ENCODE peak calls at places on chromosomes 6 and 20, in seven cellular contexts. One of them, this sample, is unnamed.

GRCh38 chr20:20211274-20211987 is 156.5 kb upstream of the INSM1 start:
- DNase-seq in anterior cingulate cortex: no peak
- DNase-seq in GDM1: no peak
- DNase-seq in heart right ventricle: no peak
- DNase-seq in substantia nigra: no peak
- DNase-seq in colonic mucosa: peak
- DNase-seq in activated effector memory CD4-positive, alpha-beta T cell treated with anti-CD3 and anti-CD28 coated beads, Interleukin-2, amount 50 U/mL, for 16 hours: no peak
- DNase-seq in this sample: no peak

GRCh38 chr20:13322621-13323020 is 101.5 kb downstream of the ISM1 start:
- DNase-seq in GDM1: no peak
- DNase-seq in colonic mucosa: no peak
- DNase-seq in activated effector memory CD4-positive, alpha-beta T cell treated with anti-CD3 and anti-CD28 coated beads, Interleukin-2, amount 50 U/mL, for 16 hours: no peak
- DNase-seq in heart right ventricle: no peak
- DNase-seq in anterior cingulate cortex: no peak
- DNase-seq in substantia nigra: no peak
- DNase-seq in this sample: no peak

GRCh38 chr20:56353356-56353755 is 5.4 kb upstream of the FAM210B start:
- DNase-seq in colonic mucosa: no peak
- DNase-seq in heart right ventricle: no peak
- DNase-seq in anterior cingulate cortex: no peak
- DNase-seq in substantia nigra: no peak
- DNase-seq in GDM1: no peak
- DNase-seq in activated effector memory CD4-positive, alpha-beta T cell treated with anti-CD3 and anti-CD28 coated beads, Interleukin-2, amount 50 U/mL, for 16 hours: no peak
- DNase-seq in this sample: no peak

GRCh38 chr6:20203561-20204528 is 8.4 kb downstream of the MBOAT1 start:
- DNase-seq in activated effector memory CD4-positive, alpha-beta T cell treated with anti-CD3 and anti-CD28 coated beads, Interleukin-2, amount 50 U/mL, for 16 hours: no peak
- DNase-seq in anterior cingulate cortex: no peak
- DNase-seq in heart right ventricle: no peak
- DNase-seq in colonic mucosa: no peak
- DNase-seq in GDM1: no peak
- DNase-seq in substantia nigra: no peak
- DNase-seq in this sample: no peak

GRCh38 chr6:17884501-17885039 is 102.9 kb downstream of the KIF13A start:
- DNase-seq in substantia nigra: no peak
- DNase-seq in anterior cingulate cortex: peak
- DNase-seq in activated effector memory CD4-positive, alpha-beta T cell treated with anti-CD3 and anti-CD28 coated beads, Interleukin-2, amount 50 U/mL, for 16 hours: no peak
- DNase-seq in heart right ventricle: no peak
- DNase-seq in GDM1: peak
- DNase-seq in colonic mucosa: no peak
- DNase-seq in this sample: no peak

GRCh38 chr6:56484669-56485068 is 158.0 kb downstream of the DST start:
- DNase-seq in heart right ventricle: no peak
- DNase-seq in GDM1: no peak
- DNase-seq in anterior cingulate cortex: no peak
- DNase-seq in activated effector memory CD4-positive, alpha-beta T cell treated with anti-CD3 and anti-CD28 coated beads, Interleukin-2, amount 50 U/mL, for 16 hours: no peak
- DNase-seq in substantia nigra: no peak
- DNase-seq in colonic mucosa: no peak
- DNase-seq in this sample: no peak

GRCh38 chr6:41470341-41471063 is 75.7 kb upstream of the FOXP4 start:
- DNase-seq in substantia nigra: no peak
- DNase-seq in anterior cingulate cortex: no peak
- DNase-seq in GDM1: no peak
- DNase-seq in heart right ventricle: peak
- DNase-seq in colonic mucosa: no peak
- DNase-seq in activated effector memory CD4-positive, alpha-beta T cell treated with anti-CD3 and anti-CD28 coated beads, Interleukin-2, amount 50 U/mL, for 16 hours: no peak
- DNase-seq in this sample: peak

GRCh38 chr6:148557796-148558457 is 188.9 kb upstream of the UST start:
- DNase-seq in colonic mucosa: no peak
- DNase-seq in anterior cingulate cortex: no peak
- DNase-seq in activated effector memory CD4-positive, alpha-beta T cell treated with anti-CD3 and anti-CD28 coated beads, Interleukin-2, amount 50 U/mL, for 16 hours: no peak
- DNase-seq in substantia nigra: no peak
- DNase-seq in heart right ventricle: no peak
- DNase-seq in GDM1: peak
- DNase-seq in this sample: no peak

GRCh38 chr6:5401845-5402738 is 140.8 kb downstream of the FARS2 start:
- DNase-seq in colonic mucosa: no peak
- DNase-seq in anterior cingulate cortex: no peak
- DNase-seq in substantia nigra: no peak
- DNase-seq in GDM1: no peak
- DNase-seq in activated effector memory CD4-positive, alpha-beta T cell treated with anti-CD3 and anti-CD28 coated beads, Interleukin-2, amount 50 U/mL, for 16 hours: no peak
- DNase-seq in heart right ventricle: no peak
- DNase-seq in this sample: no peak

GRCh38 chr6:20757761-20758160 is 223.5 kb downstream of the CDKAL1 start:
- DNase-seq in colonic mucosa: no peak
- DNase-seq in GDM1: no peak
- DNase-seq in substantia nigra: no peak
- DNase-seq in anterior cingulate cortex: no peak
- DNase-seq in heart right ventricle: no peak
- DNase-seq in activated effector memory CD4-positive, alpha-beta T cell treated with anti-CD3 and anti-CD28 coated beads, Interleukin-2, amount 50 U/mL, for 16 hours: no peak
- DNase-seq in this sample: no peak

GRCh38 chr6:34146021-34146782 is at the start of gene GRM4:
- DNase-seq in GDM1: no peak
- DNase-seq in anterior cingulate cortex: no peak
- DNase-seq in activated effector memory CD4-positive, alpha-beta T cell treated with anti-CD3 and anti-CD28 coated beads, Interleukin-2, amount 50 U/mL, for 16 hours: no peak
- DNase-seq in substantia nigra: no peak
- DNase-seq in colonic mucosa: no peak
- DNase-seq in heart right ventricle: no peak
- DNase-seq in this sample: no peak

GRCh38 chr20:36461600-36462439 is 79.5 kb upstream of the MYL9 start:
- DNase-seq in activated effector memory CD4-positive, alpha-beta T cell treated with anti-CD3 and anti-CD28 coated beads, Interleukin-2, amount 50 U/mL, for 16 hours: peak
- DNase-seq in anterior cingulate cortex: peak
- DNase-seq in substantia nigra: peak
- DNase-seq in GDM1: no peak
- DNase-seq in heart right ventricle: peak
- DNase-seq in colonic mucosa: peak
- DNase-seq in this sample: no peak

GRCh38 chr20:57388953-57389694 is 2.1 kb upstream of the RBM38 start:
- DNase-seq in anterior cingulate cortex: peak
- DNase-seq in colonic mucosa: peak
- DNase-seq in substantia nigra: peak
- DNase-seq in GDM1: no peak
- DNase-seq in heart right ventricle: peak
- DNase-seq in activated effector memory CD4-positive, alpha-beta T cell treated with anti-CD3 and anti-CD28 coated beads, Interleukin-2, amount 50 U/mL, for 16 hours: peak
- DNase-seq in this sample: no peak

GRCh38 chr6:75223461-75223860 is 17.6 kb upstream of the COL12A1 start:
- DNase-seq in activated effector memory CD4-positive, alpha-beta T cell treated with anti-CD3 and anti-CD28 coated beads, Interleukin-2, amount 50 U/mL, for 16 hours: no peak
- DNase-seq in substantia nigra: no peak
- DNase-seq in heart right ventricle: no peak
- DNase-seq in GDM1: no peak
- DNase-seq in anterior cingulate cortex: no peak
- DNase-seq in colonic mucosa: no peak
- DNase-seq in this sample: no peak

GRCh38 chr20:38871560-38871953 is 54.7 kb upstream of the FAM83D start:
- DNase-seq in GDM1: no peak
- DNase-seq in anterior cingulate cortex: no peak
- DNase-seq in heart right ventricle: no peak
- DNase-seq in substantia nigra: no peak
- DNase-seq in colonic mucosa: no peak
- DNase-seq in activated effector memory CD4-positive, alpha-beta T cell treated with anti-CD3 and anti-CD28 coated beads, Interleukin-2, amount 50 U/mL, for 16 hours: no peak
- DNase-seq in this sample: peak

GRCh38 chr6:89859744-89860143 is 30.1 kb downstream of the CASP8AP2 start:
- DNase-seq in anterior cingulate cortex: no peak
- DNase-seq in GDM1: no peak
- DNase-seq in substantia nigra: no peak
- DNase-seq in activated effector memory CD4-positive, alpha-beta T cell treated with anti-CD3 and anti-CD28 coated beads, Interleukin-2, amount 50 U/mL, for 16 hours: no peak
- DNase-seq in heart right ventricle: no peak
- DNase-seq in colonic mucosa: no peak
- DNase-seq in this sample: no peak

GRCh38 chr6:111038534-111039252 is 48.6 kb upstream of the SLC16A10 start:
- DNase-seq in substantia nigra: no peak
- DNase-seq in anterior cingulate cortex: no peak
- DNase-seq in heart right ventricle: no peak
- DNase-seq in activated effector memory CD4-positive, alpha-beta T cell treated with anti-CD3 and anti-CD28 coated beads, Interleukin-2, amount 50 U/mL, for 16 hours: no peak
- DNase-seq in GDM1: no peak
- DNase-seq in colonic mucosa: no peak
- DNase-seq in this sample: no peak

GRCh38 chr6:127554435-127555006 is 22.5 kb upstream of the C6orf58 start:
- DNase-seq in substantia nigra: peak
- DNase-seq in anterior cingulate cortex: no peak
- DNase-seq in GDM1: no peak
- DNase-seq in colonic mucosa: no peak
- DNase-seq in activated effector memory CD4-positive, alpha-beta T cell treated with anti-CD3 and anti-CD28 coated beads, Interleukin-2, amount 50 U/mL, for 16 hours: no peak
- DNase-seq in heart right ventricle: no peak
- DNase-seq in this sample: no peak

GRCh38 chr6:135358251-135358821 is 139.2 kb downstream of the AHI1 start:
- DNase-seq in GDM1: no peak
- DNase-seq in colonic mucosa: no peak
- DNase-seq in anterior cingulate cortex: no peak
- DNase-seq in heart right ventricle: no peak
- DNase-seq in substantia nigra: no peak
- DNase-seq in activated effector memory CD4-positive, alpha-beta T cell treated with anti-CD3 and anti-CD28 coated beads, Interleukin-2, amount 50 U/mL, for 16 hours: no peak
- DNase-seq in this sample: no peak

GRCh38 chr20:62047666-62048345 is 17.9 kb downstream of the TAF4 start:
- DNase-seq in heart right ventricle: no peak
- DNase-seq in substantia nigra: no peak
- DNase-seq in colonic mucosa: no peak
- DNase-seq in GDM1: no peak
- DNase-seq in activated effector memory CD4-positive, alpha-beta T cell treated with anti-CD3 and anti-CD28 coated beads, Interleukin-2, amount 50 U/mL, for 16 hours: peak
- DNase-seq in anterior cingulate cortex: no peak
- DNase-seq in this sample: no peak

GRCh38 chr20:21259346-21259745 is 43.8 kb upstream of the XRN2 start:
- DNase-seq in colonic mucosa: no peak
- DNase-seq in heart right ventricle: no peak
- DNase-seq in substantia nigra: peak
- DNase-seq in GDM1: no peak
- DNase-seq in activated effector memory CD4-positive, alpha-beta T cell treated with anti-CD3 and anti-CD28 coated beads, Interleukin-2, amount 50 U/mL, for 16 hours: no peak
- DNase-seq in anterior cingulate cortex: peak
- DNase-seq in this sample: no peak

GRCh38 chr6:26118999-26119398 is 31.8 kb downstream of the HFE start:
- DNase-seq in anterior cingulate cortex: peak
- DNase-seq in activated effector memory CD4-positive, alpha-beta T cell treated with anti-CD3 and anti-CD28 coated beads, Interleukin-2, amount 50 U/mL, for 16 hours: no peak
- DNase-seq in GDM1: no peak
- DNase-seq in substantia nigra: peak
- DNase-seq in heart right ventricle: no peak
- DNase-seq in colonic mucosa: no peak
- DNase-seq in this sample: no peak

GRCh38 chr20:61387204-61387958 is 135.3 kb downstream of the CDH4 start:
- DNase-seq in anterior cingulate cortex: no peak
- DNase-seq in heart right ventricle: peak
- DNase-seq in GDM1: no peak
- DNase-seq in activated effector memory CD4-positive, alpha-beta T cell treated with anti-CD3 and anti-CD28 coated beads, Interleukin-2, amount 50 U/mL, for 16 hours: no peak
- DNase-seq in colonic mucosa: no peak
- DNase-seq in substantia nigra: no peak
- DNase-seq in this sample: no peak

GRCh38 chr6:41940759-41941279 is 789 bp downstream of the CCND3 start:
- DNase-seq in anterior cingulate cortex: peak
- DNase-seq in heart right ventricle: peak
- DNase-seq in activated effector memory CD4-positive, alpha-beta T cell treated with anti-CD3 and anti-CD28 coated beads, Interleukin-2, amount 50 U/mL, for 16 hours: peak
- DNase-seq in GDM1: peak
- DNase-seq in colonic mucosa: peak
- DNase-seq in substantia nigra: peak
- DNase-seq in this sample: no peak

GRCh38 chr6:27544612-27545260 is 71.8 kb upstream of the ZNF184 start:
- DNase-seq in substantia nigra: no peak
- DNase-seq in GDM1: no peak
- DNase-seq in colonic mucosa: no peak
- DNase-seq in heart right ventricle: no peak
- DNase-seq in activated effector memory CD4-positive, alpha-beta T cell treated with anti-CD3 and anti-CD28 coated beads, Interleukin-2, amount 50 U/mL, for 16 hours: no peak
- DNase-seq in anterior cingulate cortex: no peak
- DNase-seq in this sample: no peak

GRCh38 chr20:33145521-33145920 is 22.4 kb upstream of the BPIFA2 start:
- DNase-seq in GDM1: no peak
- DNase-seq in anterior cingulate cortex: no peak
- DNase-seq in colonic mucosa: no peak
- DNase-seq in substantia nigra: no peak
- DNase-seq in heart right ventricle: no peak
- DNase-seq in activated effector memory CD4-positive, alpha-beta T cell treated with anti-CD3 and anti-CD28 coated beads, Interleukin-2, amount 50 U/mL, for 16 hours: no peak
- DNase-seq in this sample: no peak

GRCh38 chr6:159535629-159536028 is 157.4 kb downstream of the SOD2 start:
- DNase-seq in anterior cingulate cortex: no peak
- DNase-seq in heart right ventricle: no peak
- DNase-seq in GDM1: no peak
- DNase-seq in substantia nigra: no peak
- DNase-seq in activated effector memory CD4-positive, alpha-beta T cell treated with anti-CD3 and anti-CD28 coated beads, Interleukin-2, amount 50 U/mL, for 16 hours: no peak
- DNase-seq in colonic mucosa: no peak
- DNase-seq in this sample: no peak

GRCh38 chr20:52493177-52493711 is 301.7 kb upstream of the ZFP64 start:
- DNase-seq in activated effector memory CD4-positive, alpha-beta T cell treated with anti-CD3 and anti-CD28 coated beads, Interleukin-2, amount 50 U/mL, for 16 hours: no peak
- DNase-seq in heart right ventricle: no peak
- DNase-seq in colonic mucosa: no peak
- DNase-seq in anterior cingulate cortex: no peak
- DNase-seq in GDM1: peak
- DNase-seq in substantia nigra: no peak
- DNase-seq in this sample: no peak

GRCh38 chr6:140684776-140685550 is 1310.5 kb upstream of the CITED2 start:
- DNase-seq in heart right ventricle: no peak
- DNase-seq in colonic mucosa: no peak
- DNase-seq in anterior cingulate cortex: no peak
- DNase-seq in substantia nigra: no peak
- DNase-seq in activated effector memory CD4-positive, alpha-beta T cell treated with anti-CD3 and anti-CD28 coated beads, Interleukin-2, amount 50 U/mL, for 16 hours: no peak
- DNase-seq in GDM1: no peak
- DNase-seq in this sample: no peak

GRCh38 chr20:1712634-1713625 is 55.4 kb upstream of the SIRPG start:
- DNase-seq in anterior cingulate cortex: no peak
- DNase-seq in GDM1: no peak
- DNase-seq in heart right ventricle: no peak
- DNase-seq in substantia nigra: no peak
- DNase-seq in activated effector memory CD4-positive, alpha-beta T cell treated with anti-CD3 and anti-CD28 coated beads, Interleukin-2, amount 50 U/mL, for 16 hours: no peak
- DNase-seq in colonic mucosa: no peak
- DNase-seq in this sample: no peak

GRCh38 chr20:26295006-26295405 is 598.4 kb upstream of the ZNF337 start:
- DNase-seq in colonic mucosa: no peak
- DNase-seq in anterior cingulate cortex: no peak
- DNase-seq in activated effector memory CD4-positive, alpha-beta T cell treated with anti-CD3 and anti-CD28 coated beads, Interleukin-2, amount 50 U/mL, for 16 hours: no peak
- DNase-seq in substantia nigra: no peak
- DNase-seq in heart right ventricle: no peak
- DNase-seq in GDM1: no peak
- DNase-seq in this sample: no peak

GRCh38 chr6:137536104-137536773 is 42.0 kb upstream of the OLIG3 start:
- DNase-seq in substantia nigra: no peak
- DNase-seq in activated effector memory CD4-positive, alpha-beta T cell treated with anti-CD3 and anti-CD28 coated beads, Interleukin-2, amount 50 U/mL, for 16 hours: peak
- DNase-seq in anterior cingulate cortex: no peak
- DNase-seq in colonic mucosa: no peak
- DNase-seq in GDM1: no peak
- DNase-seq in heart right ventricle: no peak
- DNase-seq in this sample: no peak